ENCODE peak calls at places on chromosome 1, in nine cellular contexts. One of them, this sample, is unnamed.
A peak's percentile ranks its signal among the peaks of the same experiment; 100 is the strongest.

GRCh38 chr1:153805042-153805745 is 30.0 kb downstream of the SLC27A3 start:
- DNase-seq in NCI-H1105 treated with DMSO at 0.1 percent for 48 hours: peak; percentile 8
- DNase-seq in neural progenitor cell: no peak
- DNase-seq in endothelial cell: no peak
- DNase-seq in left ventricle myocardium inferior: no peak
- DNase-seq in ACHN: peak; percentile 81
- DNase-seq in H54: peak; percentile 81
- DNase-seq in NCI-H748 treated with DMSO at 0.1 percent for 48 hours: no peak
- DNase-seq in right cardiac atrium: no peak
- DNase-seq in this sample: peak; percentile 64

GRCh38 chr1:18091660-18092446 is 15.7 kb upstream of the IGSF21 start:
- DNase-seq in NCI-H1105 treated with DMSO at 0.1 percent for 48 hours: no peak
- DNase-seq in neural progenitor cell: no peak
- DNase-seq in endothelial cell: no peak
- DNase-seq in left ventricle myocardium inferior: no peak
- DNase-seq in ACHN: peak; percentile 50
- DNase-seq in H54: peak; percentile 45
- DNase-seq in NCI-H748 treated with DMSO at 0.1 percent for 48 hours: no peak
- DNase-seq in right cardiac atrium: peak; percentile 57
- DNase-seq in this sample: peak; percentile 63

GRCh38 chr1:245765241-245766000 is 610.6 kb downstream of the KIF26B start:
- DNase-seq in NCI-H1105 treated with DMSO at 0.1 percent for 48 hours: no peak
- DNase-seq in neural progenitor cell: no peak
- DNase-seq in endothelial cell: no peak
- DNase-seq in left ventricle myocardium inferior: no peak
- DNase-seq in ACHN: no peak
- DNase-seq in H54: no peak
- DNase-seq in NCI-H748 treated with DMSO at 0.1 percent for 48 hours: no peak
- DNase-seq in right cardiac atrium: no peak
- DNase-seq in this sample: peak; percentile 82

GRCh38 chr1:182217071-182217470 is 155.6 kb upstream of the ZNF648 start:
- DNase-seq in NCI-H1105 treated with DMSO at 0.1 percent for 48 hours: no peak
- DNase-seq in neural progenitor cell: no peak
- DNase-seq in endothelial cell: no peak
- DNase-seq in left ventricle myocardium inferior: no peak
- DNase-seq in ACHN: no peak
- DNase-seq in H54: no peak
- DNase-seq in NCI-H748 treated with DMSO at 0.1 percent for 48 hours: no peak
- DNase-seq in right cardiac atrium: no peak
- DNase-seq in this sample: no peak

GRCh38 chr1:227900571-227901051 is 47.1 kb downstream of the WNT9A start:
- DNase-seq in NCI-H1105 treated with DMSO at 0.1 percent for 48 hours: no peak
- DNase-seq in neural progenitor cell: no peak
- DNase-seq in endothelial cell: no peak
- DNase-seq in left ventricle myocardium inferior: peak; percentile 2
- DNase-seq in ACHN: no peak
- DNase-seq in H54: no peak
- DNase-seq in NCI-H748 treated with DMSO at 0.1 percent for 48 hours: no peak
- DNase-seq in right cardiac atrium: no peak
- DNase-seq in this sample: no peak

GRCh38 chr1:89545264-89546038 is 20.8 kb downstream of the LRRC8B start:
- DNase-seq in NCI-H1105 treated with DMSO at 0.1 percent for 48 hours: no peak
- DNase-seq in neural progenitor cell: no peak
- DNase-seq in endothelial cell: no peak
- DNase-seq in left ventricle myocardium inferior: no peak
- DNase-seq in ACHN: no peak
- DNase-seq in H54: no peak
- DNase-seq in NCI-H748 treated with DMSO at 0.1 percent for 48 hours: no peak
- DNase-seq in right cardiac atrium: no peak
- DNase-seq in this sample: no peak

GRCh38 chr1:77415585-77415984 is 133.8 kb downstream of the AK5 start:
- DNase-seq in NCI-H1105 treated with DMSO at 0.1 percent for 48 hours: no peak
- DNase-seq in neural progenitor cell: no peak
- DNase-seq in endothelial cell: no peak
- DNase-seq in left ventricle myocardium inferior: no peak
- DNase-seq in ACHN: no peak
- DNase-seq in H54: no peak
- DNase-seq in NCI-H748 treated with DMSO at 0.1 percent for 48 hours: no peak
- DNase-seq in right cardiac atrium: no peak
- DNase-seq in this sample: no peak

GRCh38 chr1:113991467-113991997 is 12.3 kb downstream of the OLFML3 start:
- DNase-seq in NCI-H1105 treated with DMSO at 0.1 percent for 48 hours: no peak
- DNase-seq in neural progenitor cell: no peak
- DNase-seq in endothelial cell: no peak
- DNase-seq in left ventricle myocardium inferior: no peak
- DNase-seq in ACHN: no peak
- DNase-seq in H54: no peak
- DNase-seq in NCI-H748 treated with DMSO at 0.1 percent for 48 hours: no peak
- DNase-seq in right cardiac atrium: no peak
- DNase-seq in this sample: no peak